ENCODE peak calls at places on chromosomes 4 and X, in eight cellular contexts. One of them, this sample, is unnamed.

GRCh38 chr4:74314944-74315343 is 6.7 kb downstream of the EPGN start:
- DNase-seq in cardiac muscle cell: no peak
- DNase-seq in Peyer's patch: no peak
- DNase-seq in breast epithelium: no peak
- DNase-seq in RWPE1: no peak
- DNase-seq in neural progenitor cell: no peak
- DNase-seq in heart right ventricle: no peak
- DNase-seq in AG04450: no peak
- DNase-seq in this sample: no peak

GRCh38 chrX:40130207-40130606 is 32.4 kb upstream of the BCOR start:
- DNase-seq in cardiac muscle cell: peak; percentile 62
- DNase-seq in Peyer's patch: no peak
- DNase-seq in breast epithelium: no peak
- DNase-seq in RWPE1: peak; percentile 63
- DNase-seq in neural progenitor cell: no peak
- DNase-seq in heart right ventricle: no peak
- DNase-seq in AG04450: no peak
- DNase-seq in this sample: no peak

GRCh38 chrX:30489323-30489722 is 88.2 kb downstream of the TASL start:
- DNase-seq in cardiac muscle cell: no peak
- DNase-seq in Peyer's patch: no peak
- DNase-seq in breast epithelium: no peak
- DNase-seq in RWPE1: no peak
- DNase-seq in neural progenitor cell: peak; percentile 6
- DNase-seq in heart right ventricle: no peak
- DNase-seq in AG04450: no peak
- DNase-seq in this sample: no peak

GRCh38 chrX:856901-857300 is 226.3 kb downstream of the SHOX start:
- DNase-seq in cardiac muscle cell: no peak
- DNase-seq in Peyer's patch: no peak
- DNase-seq in breast epithelium: no peak
- DNase-seq in RWPE1: no peak
- DNase-seq in neural progenitor cell: no peak
- DNase-seq in heart right ventricle: no peak
- DNase-seq in AG04450: no peak
- DNase-seq in this sample: no peak

GRCh38 chr4:63212075-63212474 is 1197.2 kb downstream of the TECRL start:
- DNase-seq in cardiac muscle cell: no peak
- DNase-seq in Peyer's patch: no peak
- DNase-seq in breast epithelium: no peak
- DNase-seq in RWPE1: no peak
- DNase-seq in neural progenitor cell: no peak
- DNase-seq in heart right ventricle: no peak
- DNase-seq in AG04450: no peak
- DNase-seq in this sample: no peak

GRCh38 chrX:150201841-150202240 is 161.3 kb upstream of the MAMLD1 start:
- DNase-seq in cardiac muscle cell: peak; percentile 24
- DNase-seq in Peyer's patch: no peak
- DNase-seq in breast epithelium: no peak
- DNase-seq in RWPE1: no peak
- DNase-seq in neural progenitor cell: no peak
- DNase-seq in heart right ventricle: no peak
- DNase-seq in AG04450: no peak
- DNase-seq in this sample: no peak

GRCh38 chr4:113222431-113222979 is 173.1 kb downstream of the ANK2 start:
- DNase-seq in cardiac muscle cell: no peak
- DNase-seq in Peyer's patch: no peak
- DNase-seq in breast epithelium: no peak
- DNase-seq in RWPE1: no peak
- DNase-seq in neural progenitor cell: peak; percentile 5
- DNase-seq in heart right ventricle: no peak
- DNase-seq in AG04450: no peak
- DNase-seq in this sample: no peak

GRCh38 chr4:48127231-48127881 is 6.7 kb downstream of the TXK start:
- DNase-seq in cardiac muscle cell: peak; percentile 6
- DNase-seq in Peyer's patch: no peak
- DNase-seq in breast epithelium: no peak
- DNase-seq in RWPE1: no peak
- DNase-seq in neural progenitor cell: peak; percentile 29
- DNase-seq in heart right ventricle: no peak
- DNase-seq in AG04450: no peak
- DNase-seq in this sample: no peak

GRCh38 chr4:14428125-14428524 is 574.2 kb upstream of the CPEB2 start:
- DNase-seq in cardiac muscle cell: no peak
- DNase-seq in Peyer's patch: no peak
- DNase-seq in breast epithelium: no peak
- DNase-seq in RWPE1: peak; percentile 7
- DNase-seq in neural progenitor cell: no peak
- DNase-seq in heart right ventricle: no peak
- DNase-seq in AG04450: no peak
- DNase-seq in this sample: no peak

GRCh38 chr4:21885241-21885640 is 63.3 kb downstream of the KCNIP4 start:
- DNase-seq in cardiac muscle cell: peak; percentile 53
- DNase-seq in Peyer's patch: no peak
- DNase-seq in breast epithelium: no peak
- DNase-seq in RWPE1: no peak
- DNase-seq in neural progenitor cell: no peak
- DNase-seq in heart right ventricle: no peak
- DNase-seq in AG04450: no peak
- DNase-seq in this sample: no peak

GRCh38 chr4:151202851-151203455 is 74.0 kb upstream of the PRSS48 start:
- DNase-seq in cardiac muscle cell: peak; percentile 81
- DNase-seq in Peyer's patch: no peak
- DNase-seq in breast epithelium: no peak
- DNase-seq in RWPE1: no peak
- DNase-seq in neural progenitor cell: no peak
- DNase-seq in heart right ventricle: peak; percentile 22
- DNase-seq in AG04450: no peak
- DNase-seq in this sample: no peak

GRCh38 chrX:54042609-54043010 is 1.7 kb downstream of the PHF8 start:
- DNase-seq in cardiac muscle cell: peak; percentile 68
- DNase-seq in Peyer's patch: peak; percentile 50
- DNase-seq in breast epithelium: no peak
- DNase-seq in RWPE1: peak; percentile 48
- DNase-seq in neural progenitor cell: peak; percentile 81
- DNase-seq in heart right ventricle: peak; percentile 28
- DNase-seq in AG04450: no peak
- DNase-seq in this sample: peak; percentile 54

GRCh38 chrX:15497865-15498264 is 2.7 kb upstream of the BMX start:
- DNase-seq in cardiac muscle cell: peak; percentile 69
- DNase-seq in Peyer's patch: no peak
- DNase-seq in breast epithelium: no peak
- DNase-seq in RWPE1: peak; percentile 52
- DNase-seq in neural progenitor cell: peak; percentile 78
- DNase-seq in heart right ventricle: peak; percentile 39
- DNase-seq in AG04450: no peak
- DNase-seq in this sample: peak; percentile 38

GRCh38 chr4:146916479-146917076 is 29.1 kb downstream of the TTC29 start:
- DNase-seq in cardiac muscle cell: peak; percentile 65
- DNase-seq in Peyer's patch: no peak
- DNase-seq in breast epithelium: no peak
- DNase-seq in RWPE1: peak; percentile 14
- DNase-seq in neural progenitor cell: peak; percentile 49
- DNase-seq in heart right ventricle: no peak
- DNase-seq in AG04450: peak; percentile 11
- DNase-seq in this sample: no peak

GRCh38 chrX:128781506-128781905 is 729.3 kb upstream of the ACTRT1 start:
- DNase-seq in cardiac muscle cell: peak; percentile 2
- DNase-seq in Peyer's patch: peak; percentile 39
- DNase-seq in breast epithelium: no peak
- DNase-seq in RWPE1: peak; percentile 0
- DNase-seq in neural progenitor cell: peak; percentile 57
- DNase-seq in heart right ventricle: peak; percentile 3
- DNase-seq in AG04450: no peak
- DNase-seq in this sample: no peak
- TF ChIP-seq CTCF in cardiac muscle cell: no peak
- TF ChIP-seq CTCF in Peyer's patch: no peak
- TF ChIP-seq CTCF in breast epithelium: no peak
- TF ChIP-seq CTCF in RWPE1: no peak
- TF ChIP-seq CTCF in neural progenitor cell: peak; percentile 48
- TF ChIP-seq CTCF in heart right ventricle: no peak
- TF ChIP-seq CTCF in AG04450: no peak
- TF ChIP-seq CTCF in this sample: no peak

GRCh38 chr4:41258783-41259182 is 2.1 kb downstream of the UCHL1 start:
- DNase-seq in cardiac muscle cell: peak; percentile 75
- DNase-seq in Peyer's patch: no peak
- DNase-seq in breast epithelium: no peak
- DNase-seq in RWPE1: peak; percentile 42
- DNase-seq in neural progenitor cell: peak; percentile 69
- DNase-seq in heart right ventricle: no peak
- DNase-seq in AG04450: peak; percentile 53
- DNase-seq in this sample: no peak
- H3K27ac ChIP-seq in cardiac muscle cell: no peak overlapping the region
- H3K27ac ChIP-seq in Peyer's patch: no peak overlapping the region
- H3K27ac ChIP-seq in breast epithelium: no peak overlapping the region
- H3K27ac ChIP-seq in RWPE1: no peak overlapping the region
- H3K27ac ChIP-seq in neural progenitor cell: no peak overlapping the region
- H3K27ac ChIP-seq in heart right ventricle: no peak overlapping the region
- H3K27ac ChIP-seq in AG04450: peak overlapping the region; percentile 57
- H3K27ac ChIP-seq in this sample: no peak overlapping the region

DNA sequence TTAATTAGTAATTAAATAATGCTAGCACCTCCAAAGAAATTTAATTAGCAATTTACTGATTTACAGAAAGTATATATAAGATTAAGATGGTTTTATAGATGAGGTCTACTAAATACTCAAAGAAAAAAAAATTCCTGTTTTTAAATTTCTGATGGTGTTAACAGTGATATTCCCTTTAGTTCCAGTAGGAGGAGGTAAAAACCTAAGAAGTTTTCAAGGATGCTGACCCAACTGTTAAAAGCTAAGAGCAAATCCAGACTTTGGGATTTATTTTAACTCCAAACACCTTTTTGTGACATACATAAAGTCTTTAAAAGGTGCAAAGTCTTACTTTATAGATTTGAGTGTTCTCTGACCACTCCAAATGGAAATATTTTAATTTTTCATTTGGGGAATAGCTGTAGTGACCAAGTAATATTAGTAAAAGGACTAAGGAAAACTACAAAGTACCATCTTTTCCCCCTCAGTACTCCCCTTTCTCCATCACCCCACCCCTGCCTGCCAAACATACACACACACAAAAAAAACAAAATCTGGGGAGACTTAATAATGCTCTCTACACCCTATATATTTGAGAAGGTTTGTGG is 34.2 kb upstream of the CSN1S1 start:
- DNase-seq in cardiac muscle cell: peak; percentile 54
- DNase-seq in Peyer's patch: no peak
- DNase-seq in breast epithelium: no peak
- DNase-seq in RWPE1: no peak
- DNase-seq in neural progenitor cell: peak; percentile 28
- DNase-seq in heart right ventricle: no peak
- DNase-seq in AG04450: no peak
- DNase-seq in this sample: no peak
- TF ChIP-seq CTCF in cardiac muscle cell: peak; percentile 60
- TF ChIP-seq CTCF in Peyer's patch: no peak
- TF ChIP-seq CTCF in breast epithelium: peak; percentile 17
- TF ChIP-seq CTCF in RWPE1: peak; percentile 17
- TF ChIP-seq CTCF in neural progenitor cell: peak; percentile 74
- TF ChIP-seq CTCF in heart right ventricle: peak; percentile 25
- TF ChIP-seq CTCF in AG04450: peak; percentile 55
- TF ChIP-seq CTCF in this sample: no peak

DNA sequence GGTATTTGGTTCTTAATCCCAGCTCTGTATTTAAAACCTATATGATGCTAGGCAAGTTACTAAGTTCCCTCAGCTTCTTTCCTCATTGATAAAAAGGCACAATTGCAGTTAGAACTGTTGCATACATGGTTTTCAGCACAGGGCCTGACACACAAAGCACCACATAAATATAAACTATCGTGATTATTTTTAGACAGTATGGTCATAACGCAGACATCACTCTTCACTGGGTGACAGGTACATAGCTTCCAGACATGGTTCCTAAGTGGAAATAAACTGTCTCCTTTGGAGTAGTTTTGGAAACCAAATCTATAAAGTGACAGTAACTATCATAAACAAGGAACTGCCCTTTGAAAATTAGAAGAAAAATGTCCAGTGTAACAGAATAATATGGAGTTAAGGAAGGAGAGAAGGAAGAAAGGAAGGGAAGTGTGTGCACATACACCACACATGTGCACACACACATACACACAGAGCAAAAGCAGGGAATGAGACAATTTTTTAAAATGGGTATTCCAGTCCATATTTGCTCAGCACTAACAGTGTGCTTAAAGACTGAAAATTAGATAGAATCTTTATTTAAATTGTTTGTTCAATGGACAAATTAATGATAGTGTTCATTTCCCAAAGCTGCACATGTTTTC is 12.5 kb upstream of the G3BP2 start:
- DNase-seq in cardiac muscle cell: no peak
- DNase-seq in Peyer's patch: no peak
- DNase-seq in breast epithelium: no peak
- DNase-seq in RWPE1: no peak
- DNase-seq in neural progenitor cell: no peak
- DNase-seq in heart right ventricle: no peak
- DNase-seq in AG04450: no peak
- DNase-seq in this sample: no peak
- H3K27ac ChIP-seq in cardiac muscle cell: no peak overlapping the region
- H3K27ac ChIP-seq in Peyer's patch: no peak overlapping the region
- H3K27ac ChIP-seq in breast epithelium: no peak overlapping the region
- H3K27ac ChIP-seq in RWPE1: no peak overlapping the region
- H3K27ac ChIP-seq in neural progenitor cell: no peak overlapping the region
- H3K27ac ChIP-seq in heart right ventricle: no peak overlapping the region
- H3K27ac ChIP-seq in AG04450: no peak overlapping the region
- H3K27ac ChIP-seq in this sample: no peak overlapping the region

GRCh38 chrX:37905436-37906147 is 58.2 kb upstream of the DYNLT3 start:
- DNase-seq in cardiac muscle cell: peak; percentile 28
- DNase-seq in Peyer's patch: peak; percentile 35
- DNase-seq in breast epithelium: no peak
- DNase-seq in RWPE1: no peak
- DNase-seq in neural progenitor cell: peak; percentile 69
- DNase-seq in heart right ventricle: no peak
- DNase-seq in AG04450: no peak
- DNase-seq in this sample: peak; percentile 7
- TF ChIP-seq CTCF in cardiac muscle cell: peak; percentile 31
- TF ChIP-seq CTCF in Peyer's patch: no peak
- TF ChIP-seq CTCF in breast epithelium: no peak
- TF ChIP-seq CTCF in RWPE1: no peak
- TF ChIP-seq CTCF in neural progenitor cell: peak; percentile 41
- TF ChIP-seq CTCF in heart right ventricle: peak; percentile 41
- TF ChIP-seq CTCF in AG04450: peak; percentile 33
- TF ChIP-seq CTCF in this sample: no peak

DNA sequence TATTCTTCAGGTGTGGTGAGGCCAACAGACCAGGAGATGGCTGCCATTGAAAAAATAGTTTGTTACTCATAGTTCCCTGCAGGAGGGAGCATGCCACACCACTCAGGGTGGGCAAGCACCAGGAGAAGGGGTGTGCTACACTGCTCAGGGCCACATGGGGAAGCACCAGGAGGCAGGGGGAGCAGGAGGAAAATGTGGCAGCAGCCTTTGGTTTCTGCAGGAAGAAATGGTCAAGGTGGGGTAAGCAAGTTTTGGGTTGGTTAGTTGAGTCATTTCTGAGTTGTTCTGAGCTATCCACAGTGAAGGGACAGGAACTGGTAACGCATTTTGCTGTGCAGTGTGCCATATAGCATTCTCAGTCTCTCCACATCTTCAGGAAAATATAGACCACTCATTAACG is 23.8 kb downstream of the FGFBP1 start:
- DNase-seq in cardiac muscle cell: no peak
- DNase-seq in Peyer's patch: no peak
- DNase-seq in breast epithelium: no peak
- DNase-seq in RWPE1: no peak
- DNase-seq in neural progenitor cell: no peak
- DNase-seq in heart right ventricle: no peak
- DNase-seq in AG04450: no peak
- DNase-seq in this sample: no peak
- H3K27ac ChIP-seq in cardiac muscle cell: no peak overlapping the region
- H3K27ac ChIP-seq in Peyer's patch: no peak overlapping the region
- H3K27ac ChIP-seq in breast epithelium: no peak overlapping the region
- H3K27ac ChIP-seq in RWPE1: peak overlapping the region; percentile 83
- H3K27ac ChIP-seq in neural progenitor cell: no peak overlapping the region
- H3K27ac ChIP-seq in heart right ventricle: no peak overlapping the region
- H3K27ac ChIP-seq in AG04450: no peak overlapping the region
- H3K27ac ChIP-seq in this sample: no peak overlapping the region